ENCODE peak calls at places on chromosomes 3 and 15, in ten cellular contexts. One of them, this sample, is unnamed.

GRCh38 chr15:100001405-100001804 is 268.2 kb upstream of the LYSMD4 start:
- DNase-seq in K562: no peak
- DNase-seq in uterus: no peak
- DNase-seq in GM12892: no peak
- DNase-seq in A549: no peak
- DNase-seq in GM12891: no peak
- DNase-seq in IMR-90: no peak
- DNase-seq in suprapubic skin: no peak
- DNase-seq in spleen: no peak
- DNase-seq in ovary: no peak
- DNase-seq in this sample: no peak

GRCh38 chr3:163175970-163176369 is 1679.4 kb downstream of the OTOL1 start:
- DNase-seq in GM12892: no peak
- DNase-seq in ovary: no peak
- DNase-seq in K562: no peak
- DNase-seq in A549: no peak
- DNase-seq in uterus: no peak
- DNase-seq in IMR-90: no peak
- DNase-seq in GM12891: no peak
- DNase-seq in suprapubic skin: no peak
- DNase-seq in spleen: no peak
- DNase-seq in this sample: no peak

GRCh38 chr15:68469162-68470048 is 37.4 kb upstream of the ITGA11 start:
- DNase-seq in K562: no peak
- DNase-seq in ovary: no peak
- DNase-seq in spleen: no peak
- DNase-seq in A549: no peak
- DNase-seq in GM12892: no peak
- DNase-seq in IMR-90: no peak
- DNase-seq in uterus: no peak
- DNase-seq in suprapubic skin: no peak
- DNase-seq in GM12891: no peak
- DNase-seq in this sample: peak; percentile 21

GRCh38 chr15:71874245-71874644 is 63.9 kb downstream of the NR2E3 start:
- DNase-seq in GM12892: peak; percentile 5
- DNase-seq in A549: no peak
- DNase-seq in IMR-90: no peak
- DNase-seq in GM12891: no peak
- DNase-seq in K562: no peak
- DNase-seq in ovary: no peak
- DNase-seq in suprapubic skin: no peak
- DNase-seq in spleen: no peak
- DNase-seq in uterus: no peak
- DNase-seq in this sample: no peak

GRCh38 chr3:41338276-41338675 is 139.0 kb downstream of the CTNNB1 start:
- DNase-seq in spleen: no peak
- DNase-seq in A549: no peak
- DNase-seq in GM12891: no peak
- DNase-seq in GM12892: no peak
- DNase-seq in IMR-90: peak; percentile 30
- DNase-seq in uterus: no peak
- DNase-seq in suprapubic skin: no peak
- DNase-seq in ovary: no peak
- DNase-seq in K562: no peak
- DNase-seq in this sample: no peak

GRCh38 chr3:99780749-99781148 is 36.9 kb upstream of the CMSS1 start:
- DNase-seq in ovary: no peak
- DNase-seq in GM12892: no peak
- DNase-seq in GM12891: no peak
- DNase-seq in uterus: no peak
- DNase-seq in spleen: no peak
- DNase-seq in K562: no peak
- DNase-seq in suprapubic skin: no peak
- DNase-seq in A549: no peak
- DNase-seq in IMR-90: no peak
- DNase-seq in this sample: no peak

GRCh38 chr3:138442433-138442832 is 8.0 kb downstream of the ESYT3 start:
- DNase-seq in GM12892: no peak
- DNase-seq in A549: peak; percentile 78
- DNase-seq in K562: peak; percentile 79
- DNase-seq in suprapubic skin: peak; percentile 46
- DNase-seq in spleen: no peak
- DNase-seq in ovary: no peak
- DNase-seq in uterus: no peak
- DNase-seq in IMR-90: peak; percentile 60
- DNase-seq in GM12891: no peak
- DNase-seq in this sample: no peak

GRCh38 chr3:61371123-61371522 is 119.9 kb upstream of the FHIT start:
- DNase-seq in A549: peak; percentile 3
- DNase-seq in suprapubic skin: no peak
- DNase-seq in K562: peak; percentile 24
- DNase-seq in ovary: no peak
- DNase-seq in GM12892: no peak
- DNase-seq in IMR-90: no peak
- DNase-seq in uterus: no peak
- DNase-seq in spleen: no peak
- DNase-seq in GM12891: no peak
- DNase-seq in this sample: peak; percentile 32

GRCh38 chr3:188788621-188789081 is 383.1 kb upstream of the TPRG1 start:
- DNase-seq in uterus: no peak
- DNase-seq in IMR-90: peak; percentile 97
- DNase-seq in suprapubic skin: no peak
- DNase-seq in ovary: no peak
- DNase-seq in A549: no peak
- DNase-seq in spleen: no peak
- DNase-seq in K562: no peak
- DNase-seq in GM12891: no peak
- DNase-seq in GM12892: no peak
- DNase-seq in this sample: peak; percentile 90

GRCh38 chr3:189349772-189350171 is 178.0 kb downstream of the TPRG1 start:
- DNase-seq in suprapubic skin: no peak
- DNase-seq in A549: no peak
- DNase-seq in GM12891: no peak
- DNase-seq in spleen: no peak
- DNase-seq in IMR-90: no peak
- DNase-seq in K562: no peak
- DNase-seq in ovary: no peak
- DNase-seq in uterus: no peak
- DNase-seq in GM12892: no peak
- DNase-seq in this sample: no peak

GRCh38 chr3:64037084-64037483 is 13.8 kb upstream of the PSMD6 start:
- DNase-seq in K562: no peak
- DNase-seq in GM12892: no peak
- DNase-seq in spleen: no peak
- DNase-seq in GM12891: no peak
- DNase-seq in suprapubic skin: no peak
- DNase-seq in A549: no peak
- DNase-seq in ovary: no peak
- DNase-seq in uterus: no peak
- DNase-seq in IMR-90: no peak
- DNase-seq in this sample: no peak

GRCh38 chr3:168117059-168117458 is 21.3 kb upstream of the GOLIM4 start:
- DNase-seq in ovary: no peak
- DNase-seq in GM12892: no peak
- DNase-seq in spleen: no peak
- DNase-seq in K562: no peak
- DNase-seq in GM12891: no peak
- DNase-seq in suprapubic skin: no peak
- DNase-seq in IMR-90: peak; percentile 62
- DNase-seq in uterus: no peak
- DNase-seq in A549: no peak
- DNase-seq in this sample: no peak

GRCh38 chr3:46280105-46280797 is 38.0 kb downstream of the CCR3 start:
- DNase-seq in IMR-90: peak; percentile 30
- DNase-seq in uterus: no peak
- DNase-seq in GM12891: no peak
- DNase-seq in suprapubic skin: no peak
- DNase-seq in ovary: no peak
- DNase-seq in A549: no peak
- DNase-seq in K562: no peak
- DNase-seq in GM12892: no peak
- DNase-seq in spleen: no peak
- DNase-seq in this sample: no peak

GRCh38 chr3:171807806-171808205 is 2.5 kb downstream of the PLD1 start:
- DNase-seq in A549: no peak
- DNase-seq in spleen: no peak
- DNase-seq in IMR-90: no peak
- DNase-seq in K562: no peak
- DNase-seq in GM12892: no peak
- DNase-seq in suprapubic skin: no peak
- DNase-seq in ovary: no peak
- DNase-seq in GM12891: no peak
- DNase-seq in uterus: no peak
- DNase-seq in this sample: no peak

GRCh38 chr3:135991621-135992020 is 26.1 kb downstream of the PPP2R3A start:
- DNase-seq in A549: no peak
- DNase-seq in suprapubic skin: no peak
- DNase-seq in GM12892: no peak
- DNase-seq in uterus: no peak
- DNase-seq in IMR-90: no peak
- DNase-seq in ovary: no peak
- DNase-seq in spleen: no peak
- DNase-seq in GM12891: no peak
- DNase-seq in K562: no peak
- DNase-seq in this sample: peak; percentile 86

GRCh38 chr15:70833897-70834765 is 19.8 kb downstream of the LARP6 start:
- DNase-seq in K562: no peak
- DNase-seq in GM12891: no peak
- DNase-seq in A549: peak; percentile 77
- DNase-seq in uterus: no peak
- DNase-seq in GM12892: no peak
- DNase-seq in suprapubic skin: no peak
- DNase-seq in IMR-90: peak; percentile 91
- DNase-seq in spleen: no peak
- DNase-seq in ovary: no peak
- DNase-seq in this sample: peak; percentile 76

GRCh38 chr3:148962513-148962912 is 28.8 kb upstream of the GYG1 start:
- DNase-seq in suprapubic skin: no peak
- DNase-seq in uterus: peak; percentile 57
- DNase-seq in A549: peak; percentile 40
- DNase-seq in spleen: no peak
- DNase-seq in GM12892: no peak
- DNase-seq in K562: peak; percentile 14
- DNase-seq in ovary: peak; percentile 38
- DNase-seq in IMR-90: peak; percentile 88
- DNase-seq in GM12891: no peak
- DNase-seq in this sample: peak; percentile 86

GRCh38 chr3:4989649-4989966 is 10.4 kb downstream of the BHLHE40 start:
- DNase-seq in ovary: no peak
- DNase-seq in spleen: no peak
- DNase-seq in suprapubic skin: no peak
- DNase-seq in IMR-90: no peak
- DNase-seq in GM12892: no peak
- DNase-seq in K562: no peak
- DNase-seq in GM12891: no peak
- DNase-seq in A549: no peak
- DNase-seq in uterus: no peak
- DNase-seq in this sample: no peak

GRCh38 chr3:4986611-4987373 is 7.6 kb downstream of the BHLHE40 start:
- DNase-seq in GM12892: peak; percentile 68
- DNase-seq in uterus: peak; percentile 97
- DNase-seq in K562: peak; percentile 87
- DNase-seq in A549: peak; percentile 91
- DNase-seq in GM12891: peak; percentile 48
- DNase-seq in ovary: peak; percentile 98
- DNase-seq in suprapubic skin: peak; percentile 98
- DNase-seq in spleen: peak; percentile 97
- DNase-seq in IMR-90: peak; percentile 98
- DNase-seq in this sample: peak; percentile 97

GRCh38 chr3:4990061-4990460 is 10.8 kb downstream of the BHLHE40 start:
- DNase-seq in K562: no peak
- DNase-seq in uterus: no peak
- DNase-seq in A549: no peak
- DNase-seq in GM12892: no peak
- DNase-seq in IMR-90: no peak
- DNase-seq in ovary: no peak
- DNase-seq in GM12891: no peak
- DNase-seq in suprapubic skin: no peak
- DNase-seq in spleen: no peak
- DNase-seq in this sample: no peak

GRCh38 chr3:4987374-4988296 is 8.4 kb downstream of the BHLHE40 start:
- DNase-seq in uterus: no peak
- DNase-seq in spleen: no peak
- DNase-seq in GM12892: no peak
- DNase-seq in K562: no peak
- DNase-seq in IMR-90: no peak
- DNase-seq in suprapubic skin: no peak
- DNase-seq in GM12891: no peak
- DNase-seq in A549: no peak
- DNase-seq in ovary: no peak
- DNase-seq in this sample: no peak

GRCh38 chr3:4988815-4989648 is 9.8 kb downstream of the BHLHE40 start:
- DNase-seq in uterus: no peak
- DNase-seq in ovary: peak; percentile 34
- DNase-seq in IMR-90: peak; percentile 51
- DNase-seq in suprapubic skin: peak; percentile 75
- DNase-seq in spleen: no peak
- DNase-seq in GM12892: no peak
- DNase-seq in GM12891: no peak
- DNase-seq in A549: no peak
- DNase-seq in K562: peak; percentile 90
- DNase-seq in this sample: no peak
- TF ChIP-seq POLR2A in uterus: no peak
- TF ChIP-seq POLR2A in ovary: no peak
- TF ChIP-seq POLR2A in IMR-90: no peak
- TF ChIP-seq POLR2A in suprapubic skin: no peak
- TF ChIP-seq POLR2A in spleen: no peak
- TF ChIP-seq POLR2A in GM12892: no peak
- TF ChIP-seq POLR2A in GM12891: no peak
- TF ChIP-seq POLR2A in A549: no peak
- TF ChIP-seq POLR2A in K562: peak; percentile 61
- TF ChIP-seq POLR2A in this sample: no peak

GRCh38 chr3:129313983-129314756 is 35.5 kb downstream of the HMCES start:
- DNase-seq in GM12891: no peak
- DNase-seq in suprapubic skin: peak; percentile 71
- DNase-seq in GM12892: no peak
- DNase-seq in spleen: no peak
- DNase-seq in ovary: peak; percentile 48
- DNase-seq in IMR-90: peak; percentile 36
- DNase-seq in A549: no peak
- DNase-seq in K562: no peak
- DNase-seq in uterus: peak; percentile 36
- DNase-seq in this sample: no peak
- TF ChIP-seq POLR2A in GM12891: peak; percentile 90
- TF ChIP-seq POLR2A in suprapubic skin: no peak
- TF ChIP-seq POLR2A in GM12892: peak; percentile 8
- TF ChIP-seq POLR2A in spleen: no peak
- TF ChIP-seq POLR2A in ovary: peak; percentile 18
- TF ChIP-seq POLR2A in IMR-90: peak; percentile 74
- TF ChIP-seq POLR2A in A549: no peak
- TF ChIP-seq POLR2A in K562: peak; percentile 52
- TF ChIP-seq POLR2A in uterus: no peak
- TF ChIP-seq POLR2A in this sample: no peak

GRCh38 chr3:33798418-33799201 is at the start of gene PDCD6IP:
- DNase-seq in suprapubic skin: peak; percentile 95
- DNase-seq in uterus: peak; percentile 87
- DNase-seq in IMR-90: peak; percentile 89
- DNase-seq in GM12891: peak; percentile 77
- DNase-seq in ovary: peak; percentile 90
- DNase-seq in spleen: peak; percentile 98
- DNase-seq in A549: peak; percentile 95
- DNase-seq in K562: peak; percentile 97
- DNase-seq in GM12892: peak; percentile 77
- DNase-seq in this sample: peak; percentile 96
- TF ChIP-seq POLR2A in suprapubic skin: peak; percentile 85
- TF ChIP-seq POLR2A in uterus: peak; percentile 66
- TF ChIP-seq POLR2A in IMR-90: peak; percentile 95
- TF ChIP-seq POLR2A in GM12891: peak; percentile 98
- TF ChIP-seq POLR2A in ovary: peak; percentile 84
- TF ChIP-seq POLR2A in spleen: no peak
- TF ChIP-seq POLR2A in A549: peak; percentile 87
- TF ChIP-seq POLR2A in K562: peak; percentile 99
- TF ChIP-seq POLR2A in GM12892: peak; percentile 98
- TF ChIP-seq POLR2A in this sample: peak; percentile 99

GRCh38 chr15:52391074-52391473 is 95.5 kb upstream of the MYO5C start:
- DNase-seq in IMR-90: no peak
- DNase-seq in ovary: no peak
- DNase-seq in spleen: no peak
- DNase-seq in suprapubic skin: no peak
- DNase-seq in GM12892: no peak
- DNase-seq in GM12891: no peak
- DNase-seq in uterus: no peak
- DNase-seq in K562: no peak
- DNase-seq in A549: no peak
- DNase-seq in this sample: no peak
- TF ChIP-seq POLR2A in IMR-90: no peak
- TF ChIP-seq POLR2A in ovary: no peak
- TF ChIP-seq POLR2A in spleen: no peak
- TF ChIP-seq POLR2A in suprapubic skin: no peak
- TF ChIP-seq POLR2A in GM12892: no peak
- TF ChIP-seq POLR2A in GM12891: no peak
- TF ChIP-seq POLR2A in uterus: no peak
- TF ChIP-seq POLR2A in K562: no peak
- TF ChIP-seq POLR2A in A549: no peak
- TF ChIP-seq POLR2A in this sample: no peak